ENCODE peak calls at places on chromosomes 11 and 22, in ten cellular contexts. S is cardiac muscle cell; I is brain microvascular endothelial cell; L is mesendoderm; Y is suprapubic skin; P is upper lobe of right lung; A is left ventricle myocardium inferior; E is heart right ventricle; F is CD8-positive, alpha-beta T cell; D is AG04450. K is an unnamed sample. For H3K27me3, the result is how much of the 10 kb centered on the place peaks cover.

GRCh38 chr11:110857885-110858555 is 145.8 kb upstream of the ARHGAP20 start:
- DNase-seq in D (peak), E (no peak), L (no peak), F (no peak), P (no peak), S (peak), A (no peak), I (peak), Y (no peak), K (no peak)

GRCh38 chr11:73386026-73386425 is 9.8 kb downstream of the RELT start:
- DNase-seq in L (no peak), S (no peak), A (peak), Y (no peak), D (no peak), E (no peak), F (no peak), P (peak), I (no peak), K (no peak)

GRCh38 chr11:86589204-86589603 is 83.2 kb downstream of the ME3 start:
- DNase-seq in Y (no peak), S (no peak), A (no peak), E (no peak), P (no peak), L (no peak), I (no peak), F (no peak), D (no peak), K (no peak)

GRCh38 chr22:45302751-45303150 is 7.0 kb upstream of the FAM118A start:
- DNase-seq in S (no peak), I (no peak), F (no peak), A (no peak), L (no peak), Y (no peak), D (no peak), E (no peak), P (no peak), K (no peak)

GRCh38 chr11:134343646-134344045 is 11.9 kb downstream of the GLB1L2 start:
- DNase-seq in L (no peak), S (no peak), E (no peak), F (peak), P (no peak), A (no peak), D (no peak), Y (peak), I (no peak), K (peak)

GRCh38 chr11:128497057-128497957 is 90.1 kb downstream of the ETS1 start:
- DNase-seq in A (no peak), S (peak), D (peak), E (no peak), L (peak), I (peak), F (no peak), P (no peak), Y (no peak), K (no peak)

GRCh38 chr11:61164610-61165424 is 3.6 kb upstream of the VPS37C start:
- DNase-seq in I (no peak), D (no peak), F (no peak), L (peak), Y (no peak), E (no peak), A (no peak), S (no peak), P (no peak), K (peak)

GRCh38 chr11:17748044-17748443 is 13.5 kb downstream of the KCNC1 start:
- DNase-seq in Y (no peak), S (no peak), P (peak), A (no peak), E (no peak), I (no peak), L (no peak), F (no peak), D (no peak), K (no peak)

GRCh38 chr11:108559904-108560303 is 33.7 kb downstream of the EXPH5 start:
- DNase-seq in I (peak), S (peak), L (no peak), P (no peak), F (no peak), E (no peak), Y (no peak), D (peak), A (no peak), K (no peak)

GRCh38 chr11:123409456-123409801 is 20.6 kb upstream of the GRAMD1B start:
- DNase-seq in F (no peak), Y (no peak), L (no peak), P (no peak), I (no peak), D (no peak), S (no peak), E (no peak), A (no peak), K (no peak)

GRCh38 chr11:119481021-119481666 is 58.2 kb upstream of the THY1 start:
- DNase-seq in D (peak), S (peak), E (peak), F (peak), L (peak), A (peak), Y (peak), I (peak), P (peak), K (peak)

GRCh38 chr11:75996523-75997272 is 181.7 kb downstream of the UVRAG start:
- DNase-seq in E (no peak), Y (no peak), A (no peak), F (no peak), I (no peak), P (no peak), L (no peak), D (no peak), S (no peak), K (no peak)

GRCh38 chr22:26983311-26983710 is 325.9 kb downstream of the MIAT start:
- DNase-seq in F (no peak), S (no peak), A (no peak), E (no peak), Y (no peak), D (no peak), L (no peak), I (no peak), P (no peak), K (no peak)

GRCh38 chr11:2890466-2891241 is 5.1 kb upstream of the CDKN1C start:
- DNase-seq in P (peak), S (peak), F (no peak), D (no peak), E (peak), I (no peak), A (peak), L (no peak), Y (no peak), K (peak)

GRCh38 chr11:68322031-68322388 is 9.6 kb downstream of the LRP5 start:
- DNase-seq in P (no peak), Y (no peak), F (no peak), D (no peak), E (no peak), A (no peak), S (no peak), L (no peak), I (no peak), K (peak)

GRCh38 chr11:17238377-17238776 is 30.6 kb upstream of the PIK3C2A start:
- DNase-seq in I (no peak), Y (no peak), S (no peak), A (no peak), E (no peak), L (no peak), D (no peak), P (no peak), F (no peak), K (no peak)

GRCh38 chr22:44449061-44449682 is 48.9 kb downstream of the RTL6 start:
- DNase-seq in A (no peak), E (no peak), L (peak), I (peak), S (peak), P (peak), D (peak), F (no peak), Y (no peak), K (peak)

GRCh38 chr11:34105957-34106504 is 602 bp downstream of the NAT10 start:
- DNase-seq in E (no peak), P (no peak), Y (no peak), L (peak), F (no peak), S (no peak), I (peak), A (no peak), D (no peak), K (no peak)

GRCh38 chr22:42830161-42830560 is 26.9 kb downstream of the ARFGAP3 start:
- DNase-seq in P (no peak), A (no peak), I (no peak), D (no peak), L (no peak), Y (no peak), S (no peak), E (no peak), F (no peak), K (no peak)

GRCh38 chr11:33835143-33835878 is 56.6 kb downstream of the LMO2 start:
- DNase-seq in A (no peak), F (no peak), D (peak), P (no peak), E (no peak), S (peak), L (no peak), Y (no peak), I (peak), K (no peak)

GRCh38 chr22:32583921-32584335 is 109.3 kb downstream of the FBXO7 start:
- DNase-seq in Y (no peak), F (no peak), L (no peak), A (no peak), E (no peak), P (no peak), S (peak), I (no peak), D (no peak), K (no peak)

GRCh38 chr22:46665751-46666280 is 45.6 kb downstream of the GRAMD4 start:
- DNase-seq in L (no peak), I (no peak), F (no peak), Y (no peak), A (no peak), P (no peak), S (no peak), D (no peak), E (peak), K (no peak)

GRCh38 chr11:132402056-132402684 is 1031.8 kb downstream of the NTM start:
- DNase-seq in S (peak), F (no peak), L (peak), A (peak), E (peak), Y (no peak), P (no peak), I (peak), D (peak), K (peak)

GRCh38 chr11:10856689-10857603 is 907 bp downstream of the ZBED5 start:
- DNase-seq in A (peak), Y (no peak), D (no peak), I (peak), F (no peak), P (no peak), E (no peak), S (peak), L (peak), K (peak)

GRCh38 chr11:134469627-134470026 is 57.6 kb upstream of the B3GAT1 start:
- DNase-seq in S (no peak), D (no peak), L (peak), E (no peak), Y (no peak), A (no peak), P (no peak), F (no peak), I (no peak), K (peak)

GRCh38 chr11:72722050-72722748 is 30.0 kb downstream of the ARAP1 start:
- DNase-seq in Y (peak), D (peak), S (peak), A (peak), E (peak), I (peak), P (peak), F (peak), L (peak), K (peak)

GRCh38 chr11:14789879-14790484 is 102.0 kb downstream of the CYP2R1 start:
- DNase-seq in P (no peak), I (no peak), D (no peak), E (no peak), F (no peak), S (peak), Y (no peak), A (no peak), L (no peak), K (no peak)

GRCh38 chr11:71170619-71171018 is 81.8 kb downstream of the SHANK2 start:
- DNase-seq in S (no peak), E (no peak), F (no peak), A (no peak), Y (no peak), D (no peak), L (peak), P (peak), I (no peak), K (peak)

GRCh38 chr11:134276396-134277175 is 407 bp downstream of the GLB1L3 start:
- DNase-seq in A (no peak), D (no peak), L (peak), S (no peak), E (no peak), P (no peak), Y (no peak), I (no peak), F (peak), K (peak)

GRCh38 chr11:126332221-126332711 is 23.2 kb upstream of the ST3GAL4 start:
- DNase-seq in Y (peak), A (peak), S (peak), P (peak), I (peak), F (no peak), E (peak), D (peak), L (no peak), K (no peak)

GRCh38 chr11:126029805-126030204 is 32.9 kb downstream of the CDON start:
- DNase-seq in Y (no peak), D (no peak), E (no peak), P (no peak), I (no peak), A (no peak), F (no peak), L (no peak), S (no peak), K (no peak)

GRCh38 chr11:47378011-47378835 is at the start of gene SPI1:
- DNase-seq in S (no peak), P (peak), I (no peak), A (peak), F (no peak), E (peak), Y (peak), L (peak), D (no peak), K (peak)

GRCh38 chr11:111407652-111408051 is 28.6 kb upstream of the POU2AF1 start:
- DNase-seq in P (no peak), L (no peak), S (no peak), Y (no peak), F (no peak), D (no peak), E (no peak), A (no peak), I (no peak), K (no peak)

GRCh38 chr11:124551189-124551588 is 7.7 kb upstream of the OR8B12 start:
- DNase-seq in L (peak), P (no peak), Y (no peak), E (no peak), F (no peak), S (no peak), I (no peak), D (no peak), A (no peak), K (peak)

GRCh38 chr11:10301656-10302293 is 3.1 kb upstream of the ADM start:
- DNase-seq in A (no peak), Y (no peak), S (peak), I (peak), F (no peak), D (no peak), L (no peak), P (no peak), E (no peak), K (no peak)

GRCh38 chr11:10878408-10879214 is 20.8 kb upstream of the ZBED5 start:
- DNase-seq in E (no peak), P (no peak), Y (no peak), D (peak), L (peak), I (peak), A (no peak), S (peak), F (no peak), K (peak)

GRCh38 chr11:65556470-65557279 is 1.5 kb downstream of the LTBP3 start:
- DNase-seq in E (no peak), A (no peak), L (no peak), I (no peak), F (no peak), P (no peak), D (no peak), Y (no peak), S (no peak), K (no peak)
- H3K4me3 ChIP-seq in E (peak), A (peak), L (no peak), I (peak), F (peak), P (peak), D (peak), Y (peak), S (peak), K (no peak)

GRCh38 chr11:63015521-63016215 is at the start of gene SLC22A8:
- DNase-seq in F (no peak), A (no peak), D (no peak), Y (no peak), S (no peak), E (no peak), P (no peak), I (no peak), L (peak), K (peak)
- H3K27me3 ChIP-seq in F (under half), A (half or more), D (under half), Y (under half), S (under half), E (under half), P (under half), I (under half), L (under half), K (under half)

DNA sequence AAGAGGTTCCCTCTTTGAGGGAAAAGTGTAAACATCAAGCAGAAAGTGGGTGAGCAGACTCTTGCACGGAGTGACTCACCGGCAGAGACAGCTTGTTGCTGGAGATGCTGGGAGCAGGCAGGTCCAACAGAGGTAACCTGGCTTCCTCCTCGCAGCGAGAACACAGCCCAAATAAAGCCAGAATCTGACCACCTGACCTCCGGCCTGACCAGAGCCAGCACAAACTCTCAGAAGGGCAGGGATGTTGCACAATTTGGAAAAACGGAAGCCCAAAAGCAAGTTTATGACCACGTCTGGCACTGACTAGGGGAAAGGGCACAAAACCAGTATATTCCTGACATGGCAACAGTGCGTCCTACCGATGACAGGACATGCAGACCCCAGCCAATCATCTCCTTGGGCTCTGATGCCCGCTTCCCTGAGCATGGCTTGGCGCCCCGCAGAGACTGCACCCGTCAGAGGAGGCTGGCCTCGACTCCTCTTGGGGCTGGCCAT is 5.4 kb downstream of the SMCO4 start:
- DNase-seq in I (no peak), F (no peak), S (peak), L (no peak), D (no peak), A (no peak), P (peak), Y (no peak), E (no peak), K (no peak)
- H3K4me3 ChIP-seq in I (no peak), F (no peak), S (no peak), L (no peak), D (no peak), A (peak), P (peak), Y (no peak), E (no peak), K (no peak)

GRCh38 chr11:117768506-117768905 is 28.5 kb downstream of the DSCAML1 start:
- DNase-seq in S (no peak), A (no peak), I (no peak), P (no peak), F (no peak), E (no peak), Y (no peak), D (no peak), L (no peak), K (no peak)
- H3K27me3 ChIP-seq in S (under half), A (under half), I (under half), P (under half), F (under half), E (under half), Y (under half), D (under half), L (under half), K (under half)

GRCh38 chr22:41479671-41480396 is 10.9 kb downstream of the ACO2 start:
- DNase-seq in L (peak), A (no peak), Y (no peak), S (peak), F (no peak), D (no peak), E (no peak), I (peak), P (no peak), K (peak)

GRCh38 chr22:41481131-41481830 is 12.4 kb downstream of the ACO2 start:
- DNase-seq in Y (no peak), I (peak), P (no peak), L (peak), F (no peak), E (peak), A (peak), D (no peak), S (no peak), K (no peak)

GRCh38 chr22:41480397-41480735 is 11.4 kb downstream of the ACO2 start:
- DNase-seq in L (no peak), I (peak), A (no peak), Y (no peak), P (no peak), E (no peak), D (peak), F (no peak), S (no peak), K (no peak)

GRCh38 chr22:41478891-41479521 is 10.1 kb downstream of the ACO2 start:
- DNase-seq in P (peak), I (no peak), F (no peak), A (no peak), D (no peak), E (no peak), Y (no peak), L (no peak), S (peak), K (no peak)

GRCh38 chr22:41478473-41478872 is 9.6 kb downstream of the ACO2 start:
- DNase-seq in L (no peak), E (no peak), S (no peak), I (no peak), A (no peak), D (no peak), Y (no peak), P (no peak), F (no peak), K (no peak)
- H3K4me3 ChIP-seq in L (no peak), E (no peak), S (no peak), I (no peak), A (no peak), D (no peak), Y (no peak), P (no peak), F (no peak), K (no peak)